ENCODE peak calls at places on chromosomes 3 and 15, in six cellular contexts. One of them, this sample, is unnamed.

GRCh38 chr3:153640689-153641308 is 478.8 kb downstream of the RAP2B start:
- DNase-seq in testis: no peak
- DNase-seq in Peyer's patch: peak; percentile 83
- DNase-seq in gastrocnemius medialis: no peak
- DNase-seq in breast epithelium: no peak
- DNase-seq in ovary: no peak
- DNase-seq in this sample: no peak

GRCh38 chr3:109081746-109082510 is 36.0 kb downstream of the MORC1 start:
- DNase-seq in breast epithelium: no peak
- DNase-seq in gastrocnemius medialis: no peak
- DNase-seq in Peyer's patch: peak; percentile 56
- DNase-seq in ovary: no peak
- DNase-seq in testis: peak; percentile 30
- DNase-seq in this sample: no peak

GRCh38 chr3:14371573-14372474 is 30.6 kb upstream of the SLC6A6 start:
- DNase-seq in breast epithelium: peak; percentile 80
- DNase-seq in ovary: no peak
- DNase-seq in gastrocnemius medialis: peak; percentile 96
- DNase-seq in Peyer's patch: peak; percentile 93
- DNase-seq in testis: peak; percentile 64
- DNase-seq in this sample: peak; percentile 94

GRCh38 chr3:127629462-127630403 is 748 bp downstream of the PODXL2 start:
- DNase-seq in Peyer's patch: peak; percentile 65
- DNase-seq in testis: no peak
- DNase-seq in breast epithelium: no peak
- DNase-seq in ovary: peak; percentile 37
- DNase-seq in gastrocnemius medialis: no peak
- DNase-seq in this sample: peak; percentile 22

GRCh38 chr15:63155486-63155885 is 1.8 kb downstream of the RPS27L start:
- DNase-seq in testis: no peak
- DNase-seq in gastrocnemius medialis: no peak
- DNase-seq in ovary: no peak
- DNase-seq in breast epithelium: no peak
- DNase-seq in Peyer's patch: no peak
- DNase-seq in this sample: no peak

GRCh38 chr3:186255703-186256331 is 106.2 kb downstream of the DGKG start:
- DNase-seq in gastrocnemius medialis: no peak
- DNase-seq in Peyer's patch: peak; percentile 91
- DNase-seq in breast epithelium: no peak
- DNase-seq in testis: peak; percentile 51
- DNase-seq in ovary: no peak
- DNase-seq in this sample: peak; percentile 47

GRCh38 chr3:196175717-196176116 is 35.5 kb downstream of the ZDHHC19 start:
- DNase-seq in gastrocnemius medialis: no peak
- DNase-seq in breast epithelium: no peak
- DNase-seq in Peyer's patch: no peak
- DNase-seq in ovary: no peak
- DNase-seq in testis: no peak
- DNase-seq in this sample: no peak

GRCh38 chr15:79990280-79990996 is 19.4 kb upstream of the BCL2A1 start:
- DNase-seq in breast epithelium: no peak
- DNase-seq in testis: no peak
- DNase-seq in gastrocnemius medialis: no peak
- DNase-seq in Peyer's patch: peak; percentile 19
- DNase-seq in ovary: no peak
- DNase-seq in this sample: no peak

GRCh38 chr3:101542952-101543351 is 18.7 kb upstream of the TRMT10C start:
- DNase-seq in gastrocnemius medialis: no peak
- DNase-seq in ovary: no peak
- DNase-seq in testis: no peak
- DNase-seq in Peyer's patch: no peak
- DNase-seq in breast epithelium: no peak
- DNase-seq in this sample: no peak

GRCh38 chr3:101548527-101549105 is 13.1 kb upstream of the TRMT10C start:
- DNase-seq in Peyer's patch: no peak
- DNase-seq in ovary: no peak
- DNase-seq in breast epithelium: no peak
- DNase-seq in testis: no peak
- DNase-seq in gastrocnemius medialis: no peak
- DNase-seq in this sample: no peak

GRCh38 chr3:101549473-101549872 is 12.2 kb upstream of the TRMT10C start:
- DNase-seq in gastrocnemius medialis: no peak
- DNase-seq in ovary: no peak
- DNase-seq in testis: no peak
- DNase-seq in Peyer's patch: no peak
- DNase-seq in breast epithelium: no peak
- DNase-seq in this sample: no peak

DNA sequence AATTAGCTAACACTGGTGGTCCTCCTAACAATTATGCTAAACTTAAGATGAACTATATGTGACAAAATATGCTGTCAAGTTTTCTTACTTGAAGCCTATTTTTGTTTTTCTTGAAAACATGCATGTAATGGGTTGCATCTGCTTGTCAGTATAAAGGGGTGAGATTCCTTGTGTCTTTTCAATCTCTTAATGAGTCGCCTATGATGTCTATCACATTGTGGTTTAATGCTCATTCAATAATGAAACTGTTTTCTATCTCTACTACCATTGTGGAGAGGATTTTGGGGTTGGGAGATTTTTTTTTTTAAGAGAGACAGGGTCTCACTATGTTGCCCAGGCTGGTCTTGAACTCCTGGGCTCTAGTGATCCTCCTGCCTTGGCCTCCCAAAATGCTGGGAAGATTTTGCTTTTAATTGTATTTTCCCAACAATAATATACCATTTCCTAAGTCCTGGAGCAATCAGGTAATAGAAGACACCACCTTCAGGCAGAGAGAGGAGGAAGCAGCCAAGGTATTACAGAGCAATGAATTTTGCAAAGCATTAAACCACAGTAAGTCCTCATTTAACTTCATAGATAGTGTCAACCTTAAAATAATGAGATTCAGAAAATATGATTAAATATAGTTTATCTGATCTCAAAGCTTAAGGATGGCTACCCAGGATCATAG is 17.4 kb upstream of the TRMT10C start:
- DNase-seq in ovary: no peak
- DNase-seq in gastrocnemius medialis: no peak
- DNase-seq in testis: no peak
- DNase-seq in breast epithelium: no peak
- DNase-seq in Peyer's patch: no peak
- DNase-seq in this sample: no peak
- TF ChIP-seq CTCF in ovary: no peak
- TF ChIP-seq CTCF in gastrocnemius medialis: no peak
- TF ChIP-seq CTCF in testis: no peak
- TF ChIP-seq CTCF in breast epithelium: no peak
- TF ChIP-seq CTCF in Peyer's patch: no peak
- TF ChIP-seq CTCF in this sample: no peak

GRCh38 chr15:101250931-101251829 is 668 bp downstream of the CHSY1 start:
- DNase-seq in ovary: peak; percentile 50
- DNase-seq in breast epithelium: no peak
- DNase-seq in gastrocnemius medialis: no peak
- DNase-seq in Peyer's patch: peak; percentile 58
- DNase-seq in testis: no peak
- DNase-seq in this sample: peak; percentile 58
- TF ChIP-seq POLR2A in ovary: no peak
- TF ChIP-seq POLR2A in breast epithelium: no peak
- TF ChIP-seq POLR2A in gastrocnemius medialis: no peak
- TF ChIP-seq POLR2A in Peyer's patch: no peak
- TF ChIP-seq POLR2A in testis: no peak
- TF ChIP-seq POLR2A in this sample: no peak

GRCh38 chr15:92979011-92979701 is 79.0 kb downstream of the CHD2 start:
- DNase-seq in breast epithelium: no peak
- DNase-seq in gastrocnemius medialis: peak; percentile 49
- DNase-seq in testis: no peak
- DNase-seq in ovary: no peak
- DNase-seq in Peyer's patch: no peak
- DNase-seq in this sample: no peak
- H3K4me1 ChIP-seq in breast epithelium: no peaks in the 10 kb centered on the region
- H3K4me1 ChIP-seq in gastrocnemius medialis: peaks cover 62% of the 10 kb centered on the region
- H3K4me1 ChIP-seq in testis: no peaks in the 10 kb centered on the region
- H3K4me1 ChIP-seq in ovary: no peaks in the 10 kb centered on the region
- H3K4me1 ChIP-seq in Peyer's patch: no peaks in the 10 kb centered on the region
- H3K4me1 ChIP-seq in this sample: no peaks in the 10 kb centered on the region

GRCh38 chr15:51497806-51498205 is 124.8 kb downstream of the DMXL2 start:
- DNase-seq in breast epithelium: no peak
- DNase-seq in testis: no peak
- DNase-seq in gastrocnemius medialis: no peak
- DNase-seq in ovary: no peak
- DNase-seq in Peyer's patch: no peak
- DNase-seq in this sample: no peak

GRCh38 chr15:51493892-51494291 is 128.7 kb downstream of the DMXL2 start:
- DNase-seq in ovary: no peak
- DNase-seq in testis: no peak
- DNase-seq in breast epithelium: no peak
- DNase-seq in Peyer's patch: no peak
- DNase-seq in gastrocnemius medialis: no peak
- DNase-seq in this sample: no peak

GRCh38 chr15:51494411-51495314 is 127.9 kb downstream of the DMXL2 start:
- DNase-seq in Peyer's patch: no peak
- DNase-seq in breast epithelium: no peak
- DNase-seq in testis: no peak
- DNase-seq in ovary: no peak
- DNase-seq in gastrocnemius medialis: no peak
- DNase-seq in this sample: no peak

GRCh38 chr15:51503003-51503402 is 119.6 kb downstream of the DMXL2 start:
- DNase-seq in testis: no peak
- DNase-seq in gastrocnemius medialis: no peak
- DNase-seq in Peyer's patch: no peak
- DNase-seq in ovary: no peak
- DNase-seq in breast epithelium: no peak
- DNase-seq in this sample: no peak

DNA sequence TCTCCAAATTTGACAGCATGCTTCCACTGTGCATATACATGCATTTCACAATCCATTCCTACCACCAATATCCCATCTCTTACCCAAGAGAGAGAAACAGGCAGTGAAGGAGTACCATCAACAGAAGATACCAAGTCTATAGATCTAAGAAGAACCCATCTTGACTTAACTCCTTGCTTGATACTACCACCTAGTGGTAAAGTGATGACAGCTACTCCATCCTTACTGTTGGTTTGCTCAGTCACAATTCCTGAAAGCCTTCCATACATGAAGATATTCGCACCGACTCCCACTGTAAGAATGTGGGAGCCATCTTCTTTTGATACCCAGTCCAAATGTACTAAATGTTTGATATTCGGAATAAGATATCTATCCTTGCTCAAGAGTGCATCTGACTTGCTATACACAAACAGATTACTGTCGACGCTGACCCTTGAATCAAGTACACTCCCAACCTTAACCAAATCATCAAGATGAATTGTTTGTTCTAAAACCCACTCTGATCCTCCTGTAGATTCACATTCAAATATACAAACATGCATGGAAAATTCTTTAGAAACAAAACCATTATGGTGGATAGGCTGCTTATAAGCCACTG is 123.1 kb downstream of the DMXL2 start:
- DNase-seq in gastrocnemius medialis: no peak
- DNase-seq in testis: no peak
- DNase-seq in Peyer's patch: no peak
- DNase-seq in ovary: no peak
- DNase-seq in breast epithelium: no peak
- DNase-seq in this sample: no peak
- TF ChIP-seq CTCF in gastrocnemius medialis: no peak
- TF ChIP-seq CTCF in testis: no peak
- TF ChIP-seq CTCF in Peyer's patch: no peak
- TF ChIP-seq CTCF in ovary: no peak
- TF ChIP-seq CTCF in breast epithelium: no peak
- TF ChIP-seq CTCF in this sample: no peak